ENCODE peak calls at places on chromosome 17, in four cellular contexts. U is GM12878, S is HepG2, T is K562. V is an unnamed sample.

GRCh38 chr17:36118477-36119353 is 15.1 kb downstream of the CCL4 start:
- DNase-seq in U (no peak), S (no peak), T (no peak), V (no peak)

GRCh38 chr17:7884581-7885356 is 3.8 kb upstream of the CHD3 start:
- DNase-seq in U (no peak), S (no peak), T (peak; percentile 64), V (no peak)

GRCh38 chr17:43992641-43993040 is 11.8 kb upstream of the NAGS start:
- DNase-seq in U (no peak), S (no peak), T (no peak), V (no peak)

GRCh38 chr17:55601874-55602364 is 90.7 kb upstream of the SMIM36 start:
- DNase-seq in U (no peak), S (peak; percentile 39), T (peak; percentile 16), V (peak; percentile 60)

GRCh38 chr17:77332034-77332971 is 191.5 kb downstream of the SEC14L1 start:
- DNase-seq in U (no peak), S (no peak), T (no peak), V (no peak)

GRCh38 chr17:66968916-66969315 is 4.4 kb downstream of the CACNG4 start:
- DNase-seq in U (no peak), S (no peak), T (no peak), V (no peak)

GRCh38 chr17:60148300-60148838 is 1.4 kb upstream of the CA4 start:
- DNase-seq in U (no peak), S (no peak), T (no peak), V (no peak)

GRCh38 chr17:76405967-76406647 is 21.7 kb downstream of the SPHK1 start:
- DNase-seq in U (no peak), S (no peak), T (peak; percentile 89), V (no peak)

GRCh38 chr17:6472517-6472916 is 28.3 kb downstream of the PIMREG start:
- DNase-seq in U (no peak), S (no peak), T (no peak), V (no peak)

GRCh38 chr17:5915337-5915736 is 154.8 kb upstream of the WSCD1 start:
- DNase-seq in U (no peak), S (no peak), T (no peak), V (no peak)

GRCh38 chr17:79681628-79682261 is 49.0 kb upstream of the ENPP7 start:
- DNase-seq in U (no peak), S (no peak), T (no peak), V (no peak)

GRCh38 chr17:80931421-80932265 is 60.0 kb upstream of the CHMP6 start:
- DNase-seq in U (no peak), S (no peak), T (no peak), V (no peak)

GRCh38 chr17:32342603-32343325 is 791 bp upstream of the C17orf75 start:
- DNase-seq in U (no peak), S (no peak), T (no peak), V (peak; percentile 43)

GRCh38 chr17:79188048-79188447 is 113.4 kb downstream of the ENGASE start:
- DNase-seq in U (no peak), S (no peak), T (peak; percentile 72), V (peak; percentile 50)

GRCh38 chr17:68035131-68035522 is 408 bp upstream of the KPNA2 start:
- DNase-seq in U (no peak), S (no peak), T (no peak), V (no peak)

GRCh38 chr17:82241926-82242697 is 13.3 kb downstream of the SLC16A3 start:
- DNase-seq in U (no peak), S (peak; percentile 52), T (peak; percentile 68), V (no peak)

GRCh38 chr17:42814633-42815399 is 9.3 kb downstream of the BECN1 start:
- DNase-seq in U (no peak), S (no peak), T (no peak), V (no peak)

GRCh38 chr17:61073799-61074513 is 325.7 kb upstream of the TBX2 start:
- DNase-seq in U (no peak), S (no peak), T (no peak), V (no peak)

GRCh38 chr17:37301288-37301687 is 74.5 kb upstream of the C17orf78 start:
- DNase-seq in U (no peak), S (no peak), T (no peak), V (peak; percentile 33)

GRCh38 chr17:28701987-28702751 is 9.5 kb downstream of the PROCA1 start:
- DNase-seq in U (no peak), S (peak; percentile 73), T (no peak), V (no peak)

GRCh38 chr17:57943140-57943539 is 12.1 kb downstream of the CUEDC1 start:
- DNase-seq in U (no peak), S (no peak), T (no peak), V (no peak)

GRCh38 chr17:7631398-7632380 is 1.8 kb downstream of the SHBG start:
- DNase-seq in U (no peak), S (peak; percentile 63), T (no peak), V (no peak)

GRCh38 chr17:20294120-20294519 is 173.2 kb downstream of the LGALS9B start:
- DNase-seq in U (no peak), S (no peak), T (no peak), V (no peak)

GRCh38 chr17:72536788-72537187 is 416.0 kb downstream of the SOX9 start:
- DNase-seq in U (no peak), S (no peak), T (no peak), V (no peak)

GRCh38 chr17:60729854-60730253 is 52.2 kb downstream of the BCAS3 start:
- DNase-seq in U (no peak), S (peak; percentile 94), T (no peak), V (no peak)

DNA sequence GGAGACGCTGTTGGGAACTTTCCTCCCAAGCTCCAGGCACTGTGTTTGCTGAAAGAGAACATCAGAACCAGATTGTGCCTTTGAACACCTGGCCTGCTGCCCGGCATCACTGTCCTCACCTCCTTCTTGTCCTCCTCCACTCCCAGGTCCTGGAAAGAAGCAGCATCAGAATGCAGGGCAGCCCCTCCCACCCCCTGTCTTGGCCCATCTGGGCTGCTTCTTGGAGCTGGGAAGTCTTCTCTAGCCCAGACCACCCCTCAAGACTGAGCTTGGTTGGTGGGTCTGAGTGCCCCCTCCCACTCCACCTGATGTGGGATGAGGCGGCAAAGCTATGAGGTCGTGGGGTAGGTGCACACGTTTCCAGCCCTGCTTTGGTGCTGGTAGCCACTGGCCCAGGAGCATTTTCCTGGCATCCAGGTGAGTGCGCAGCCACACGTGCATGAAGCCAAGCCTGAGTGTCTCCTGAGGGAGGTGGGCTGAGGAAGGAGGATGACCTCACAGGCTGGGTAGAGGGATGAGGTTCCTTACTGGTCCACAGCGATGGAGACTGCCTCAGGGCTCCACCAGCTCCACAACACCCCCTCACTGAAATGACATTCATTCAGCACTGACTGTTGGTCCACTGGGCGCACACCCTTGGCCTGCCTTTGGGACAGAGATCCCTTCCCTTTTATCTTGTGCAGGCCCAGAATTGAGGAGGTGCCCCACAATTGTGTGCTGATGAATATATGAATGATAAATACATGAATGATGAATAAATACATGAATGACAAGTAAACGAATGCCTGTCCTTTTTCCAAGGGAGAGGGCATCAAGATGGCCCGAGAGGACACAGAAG is 6.0 kb downstream of the CCR7 start:
- DNase-seq in U (no peak), S (no peak), T (no peak), V (no peak)
- TF ChIP-seq ESRRA in U (no peak), S (no peak), T (no peak), V (no peak)

DNA sequence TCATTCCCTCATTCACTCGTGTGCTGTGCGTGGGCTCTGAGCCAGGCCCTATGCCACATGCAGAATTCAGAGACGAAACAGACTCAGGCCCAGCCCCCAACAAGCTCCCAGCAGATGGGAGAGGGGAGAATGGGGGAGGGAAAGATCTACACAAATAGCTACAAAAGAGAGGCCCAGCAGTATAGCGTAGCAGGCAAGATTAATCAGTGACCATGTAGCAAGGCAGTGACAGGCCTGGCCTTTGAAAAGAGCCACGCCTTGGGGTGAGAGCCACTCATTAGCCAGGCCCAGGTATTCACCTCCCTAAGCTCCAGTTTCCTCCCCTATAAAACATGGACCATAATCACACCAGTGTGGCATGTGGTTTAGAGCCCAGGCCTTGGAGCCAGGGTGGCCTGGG is 16.4 kb upstream of the KRT19 start:
- DNase-seq in U (no peak), S (peak; percentile 79), T (no peak), V (peak; percentile 38)
- TF ChIP-seq SMC3 in U (no peak), S (no peak), T (no peak), V (no peak)

DNA sequence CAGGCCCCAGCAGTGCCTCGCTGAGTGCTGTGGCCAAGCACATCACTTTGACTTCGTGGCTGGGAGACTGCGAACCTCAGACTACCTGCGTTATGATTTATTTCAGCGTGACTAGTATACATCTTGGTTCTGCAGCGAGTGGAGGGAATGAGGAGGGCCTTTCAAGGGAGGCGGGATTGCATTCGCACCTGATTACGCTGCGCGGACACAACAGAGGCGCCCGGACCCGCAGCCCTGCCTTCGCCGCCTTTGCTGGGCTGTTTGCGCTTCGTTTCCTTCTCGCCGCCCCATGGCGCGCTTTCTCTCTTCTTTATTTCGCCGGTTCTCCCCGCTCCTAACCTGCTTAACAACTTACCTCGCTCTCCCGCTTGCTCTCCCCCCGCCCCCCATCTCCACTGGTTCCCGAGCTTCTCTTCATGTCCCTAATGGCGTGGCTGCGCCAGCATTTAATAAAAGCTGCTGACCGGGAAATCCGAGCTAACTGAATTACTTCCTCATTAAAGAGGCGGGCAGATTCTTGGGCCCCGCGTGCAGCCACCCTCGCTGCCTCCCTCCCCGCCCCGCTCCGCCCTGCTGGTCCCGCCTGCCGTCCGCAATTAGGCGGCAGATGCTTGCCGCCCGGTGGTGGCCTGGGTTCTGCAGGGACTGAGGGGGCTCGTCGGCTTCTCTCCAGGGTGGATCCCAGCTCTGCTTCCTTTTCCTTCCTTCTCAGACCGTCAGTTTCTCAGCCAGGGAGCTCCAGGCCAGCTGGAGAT is 257.6 kb upstream of the SDK2 start:
- DNase-seq in U (no peak), S (no peak), T (no peak), V (no peak)
- TF ChIP-seq ESRRA in U (no peak), S (no peak), T (no peak), V (no peak)

GRCh38 chr17:41650794-41651624 is 26.6 kb upstream of the KRT17 start:
- DNase-seq in U (no peak), S (no peak), T (no peak), V (no peak)

GRCh38 chr17:41653421-41654133 is 29.2 kb upstream of the KRT17 start:
- DNase-seq in U (no peak), S (no peak), T (no peak), V (no peak)

GRCh38 chr17:41649923-41650519 is 25.6 kb upstream of the KRT17 start:
- DNase-seq in U (no peak), S (no peak), T (no peak), V (no peak)

GRCh38 chr17:41652461-41652960 is 28.1 kb upstream of the KRT17 start:
- DNase-seq in U (no peak), S (no peak), T (no peak), V (no peak)

GRCh38 chr17:41651625-41652460 is 27.5 kb upstream of the KRT17 start:
- DNase-seq in U (no peak), S (no peak), T (no peak), V (peak; percentile 56)
- TF ChIP-seq SMC3 in U (no peak), S (no peak), T (no peak), V (no peak)

V was measured in A549.